ENCODE peak calls at places on chromosomes 2 and 18, in six cellular contexts. One of them, this sample, is unnamed.

GRCh38 chr2:19321946-19322345 is 36.5 kb downstream of the OSR1 start:
- DNase-seq in NCI-H82: no peak
- DNase-seq in activated T-cell treated with anti-CD3 and anti-CD28 coated beads for 24 hours: no peak
- DNase-seq in lung: no peak
- DNase-seq in activated naive CD4-positive, alpha-beta T cell treated with anti-CD3 and anti-CD28 coated beads, Interleukin-2, amount 50 U/mL, for 16 hours: no peak
- DNase-seq in aorta: no peak
- DNase-seq in this sample: no peak

GRCh38 chr2:20326163-20326780 is 24.4 kb downstream of the PUM2 start:
- DNase-seq in NCI-H82: peak; percentile 77
- DNase-seq in activated T-cell treated with anti-CD3 and anti-CD28 coated beads for 24 hours: peak; percentile 26
- DNase-seq in lung: no peak
- DNase-seq in activated naive CD4-positive, alpha-beta T cell treated with anti-CD3 and anti-CD28 coated beads, Interleukin-2, amount 50 U/mL, for 16 hours: peak; percentile 49
- DNase-seq in aorta: no peak
- DNase-seq in this sample: no peak

GRCh38 chr18:35389095-35389618 is 12.0 kb upstream of the ZNF396 start:
- DNase-seq in activated naive CD4-positive, alpha-beta T cell treated with anti-CD3 and anti-CD28 coated beads, Interleukin-2, amount 50 U/mL, for 16 hours: no peak
- DNase-seq in activated T-cell treated with anti-CD3 and anti-CD28 coated beads for 24 hours: no peak
- DNase-seq in aorta: no peak
- DNase-seq in NCI-H82: no peak
- DNase-seq in lung: no peak
- DNase-seq in this sample: no peak

GRCh38 chr18:7000484-7001096 is 117.0 kb downstream of the LAMA1 start:
- DNase-seq in aorta: no peak
- DNase-seq in NCI-H82: peak; percentile 22
- DNase-seq in activated T-cell treated with anti-CD3 and anti-CD28 coated beads for 24 hours: no peak
- DNase-seq in lung: no peak
- DNase-seq in activated naive CD4-positive, alpha-beta T cell treated with anti-CD3 and anti-CD28 coated beads, Interleukin-2, amount 50 U/mL, for 16 hours: no peak
- DNase-seq in this sample: no peak

GRCh38 chr2:240585681-240586197 is 795 bp upstream of the CAPN10 start:
- DNase-seq in activated T-cell treated with anti-CD3 and anti-CD28 coated beads for 24 hours: no peak
- DNase-seq in aorta: no peak
- DNase-seq in NCI-H82: no peak
- DNase-seq in lung: no peak
- DNase-seq in activated naive CD4-positive, alpha-beta T cell treated with anti-CD3 and anti-CD28 coated beads, Interleukin-2, amount 50 U/mL, for 16 hours: no peak
- DNase-seq in this sample: peak; percentile 69

GRCh38 chr2:8577573-8577972 is 104.3 kb upstream of the ID2 start:
- DNase-seq in activated T-cell treated with anti-CD3 and anti-CD28 coated beads for 24 hours: no peak
- DNase-seq in aorta: no peak
- DNase-seq in lung: no peak
- DNase-seq in activated naive CD4-positive, alpha-beta T cell treated with anti-CD3 and anti-CD28 coated beads, Interleukin-2, amount 50 U/mL, for 16 hours: no peak
- DNase-seq in NCI-H82: no peak
- DNase-seq in this sample: no peak

GRCh38 chr18:40249390-40250080 is 1705.5 kb upstream of the PIK3C3 start:
- DNase-seq in activated naive CD4-positive, alpha-beta T cell treated with anti-CD3 and anti-CD28 coated beads, Interleukin-2, amount 50 U/mL, for 16 hours: no peak
- DNase-seq in NCI-H82: no peak
- DNase-seq in activated T-cell treated with anti-CD3 and anti-CD28 coated beads for 24 hours: no peak
- DNase-seq in aorta: no peak
- DNase-seq in lung: no peak
- DNase-seq in this sample: no peak

GRCh38 chr2:206201075-206201848 is 41.6 kb downstream of the EEF1B2 start:
- DNase-seq in lung: no peak
- DNase-seq in NCI-H82: no peak
- DNase-seq in aorta: no peak
- DNase-seq in activated T-cell treated with anti-CD3 and anti-CD28 coated beads for 24 hours: no peak
- DNase-seq in activated naive CD4-positive, alpha-beta T cell treated with anti-CD3 and anti-CD28 coated beads, Interleukin-2, amount 50 U/mL, for 16 hours: no peak
- DNase-seq in this sample: no peak

GRCh38 chr18:286515-287310 is 18.9 kb upstream of the THOC1 start:
- DNase-seq in activated T-cell treated with anti-CD3 and anti-CD28 coated beads for 24 hours: no peak
- DNase-seq in activated naive CD4-positive, alpha-beta T cell treated with anti-CD3 and anti-CD28 coated beads, Interleukin-2, amount 50 U/mL, for 16 hours: no peak
- DNase-seq in NCI-H82: peak; percentile 26
- DNase-seq in lung: no peak
- DNase-seq in aorta: no peak
- DNase-seq in this sample: no peak

GRCh38 chr2:201254331-201254730 is 6.0 kb upstream of the CASP8 start:
- DNase-seq in activated naive CD4-positive, alpha-beta T cell treated with anti-CD3 and anti-CD28 coated beads, Interleukin-2, amount 50 U/mL, for 16 hours: no peak
- DNase-seq in aorta: no peak
- DNase-seq in NCI-H82: no peak
- DNase-seq in activated T-cell treated with anti-CD3 and anti-CD28 coated beads for 24 hours: no peak
- DNase-seq in lung: no peak
- DNase-seq in this sample: no peak

GRCh38 chr18:22816266-22817176 is 116.6 kb upstream of the RBBP8 start:
- DNase-seq in activated T-cell treated with anti-CD3 and anti-CD28 coated beads for 24 hours: no peak
- DNase-seq in activated naive CD4-positive, alpha-beta T cell treated with anti-CD3 and anti-CD28 coated beads, Interleukin-2, amount 50 U/mL, for 16 hours: no peak
- DNase-seq in lung: no peak
- DNase-seq in NCI-H82: peak; percentile 61
- DNase-seq in aorta: no peak
- DNase-seq in this sample: no peak

GRCh38 chr18:48021273-48021914 is 90.9 kb upstream of the SMAD2 start:
- DNase-seq in lung: no peak
- DNase-seq in activated naive CD4-positive, alpha-beta T cell treated with anti-CD3 and anti-CD28 coated beads, Interleukin-2, amount 50 U/mL, for 16 hours: no peak
- DNase-seq in NCI-H82: no peak
- DNase-seq in activated T-cell treated with anti-CD3 and anti-CD28 coated beads for 24 hours: no peak
- DNase-seq in aorta: peak; percentile 43
- DNase-seq in this sample: peak; percentile 10

GRCh38 chr2:71662665-71663394 is 209.5 kb downstream of the DYSF start:
- DNase-seq in activated naive CD4-positive, alpha-beta T cell treated with anti-CD3 and anti-CD28 coated beads, Interleukin-2, amount 50 U/mL, for 16 hours: no peak
- DNase-seq in lung: peak; percentile 19
- DNase-seq in aorta: peak; percentile 55
- DNase-seq in activated T-cell treated with anti-CD3 and anti-CD28 coated beads for 24 hours: no peak
- DNase-seq in NCI-H82: no peak
- DNase-seq in this sample: no peak

GRCh38 chr2:200090683-200091082 is 135.3 kb downstream of the MAIP1 start:
- DNase-seq in lung: no peak
- DNase-seq in aorta: no peak
- DNase-seq in activated T-cell treated with anti-CD3 and anti-CD28 coated beads for 24 hours: no peak
- DNase-seq in NCI-H82: no peak
- DNase-seq in activated naive CD4-positive, alpha-beta T cell treated with anti-CD3 and anti-CD28 coated beads, Interleukin-2, amount 50 U/mL, for 16 hours: no peak
- DNase-seq in this sample: no peak

This sample was measured in cardiac septum.